ENCODE peak calls at places on chromosomes 3 and 15, in nine cellular contexts. M is cardiac fibroblast, D is brain microvascular endothelial cell, B is NCI-H345, F is T1000, G is GOT3, I is GM12878, N is HAP-1, J is heart left ventricle. L is an unnamed sample.

GRCh38 chr3:72727207-72727606 is 121.0 kb downstream of the SHQ1 start:
- DNase-seq in M (peak), D (no peak), B (no peak), F (no peak), G (no peak), I (no peak), N (no peak), J (no peak), L (no peak)

GRCh38 chr15:68315495-68316007 is 38.0 kb downstream of the FEM1B start:
- DNase-seq in M (no peak), D (no peak), B (peak), F (no peak), G (no peak), I (no peak), N (no peak), J (no peak), L (no peak)

GRCh38 chr3:170697803-170698350 is 112.0 kb upstream of the SLC7A14 start:
- DNase-seq in M (no peak), D (peak), B (peak), F (no peak), G (no peak), I (no peak), N (no peak), J (no peak), L (no peak)

GRCh38 chr3:178669046-178669445 is 132.8 kb downstream of the KCNMB2 start:
- DNase-seq in M (peak), D (no peak), B (no peak), F (no peak), G (no peak), I (no peak), N (no peak), J (no peak), L (no peak)

GRCh38 chr3:56590814-56591213 is 33.8 kb downstream of the CCDC66 start:
- DNase-seq in M (no peak), D (no peak), B (no peak), F (no peak), G (no peak), I (no peak), N (no peak), J (no peak), L (peak)

GRCh38 chr3:58899159-58899952 is 150.5 kb downstream of the CFAP20DC start:
- DNase-seq in M (peak), D (no peak), B (no peak), F (no peak), G (no peak), I (peak), N (no peak), J (peak), L (peak)

GRCh38 chr3:14563946-14564539 is 23.9 kb upstream of the GRIP2 start:
- DNase-seq in M (no peak), D (no peak), B (peak), F (no peak), G (no peak), I (no peak), N (no peak), J (peak), L (no peak)

GRCh38 chr3:6799264-6799915 is 61.5 kb upstream of the GRM7 start:
- DNase-seq in M (peak), D (no peak), B (peak), F (no peak), G (no peak), I (no peak), N (peak), J (no peak), L (peak)

GRCh38 chr15:60423540-60423939 is 25.8 kb upstream of the ANXA2 start:
- DNase-seq in M (peak), D (peak), B (no peak), F (peak), G (no peak), I (no peak), N (peak), J (no peak), L (peak)

GRCh38 chr15:73244333-73244732 is 124.4 kb downstream of the HCN4 start:
- DNase-seq in M (no peak), D (no peak), B (no peak), F (no peak), G (no peak), I (no peak), N (peak), J (no peak), L (peak)

GRCh38 chr3:79361748-79362378 is 405.9 kb downstream of the ROBO1 start:
- DNase-seq in M (peak), D (peak), B (peak), F (no peak), G (no peak), I (no peak), N (peak), J (no peak), L (no peak)

GRCh38 chr3:128378631-128379347 is 87.9 kb downstream of the DNAJB8 start:
- DNase-seq in M (peak), D (peak), B (no peak), F (no peak), G (no peak), I (no peak), N (no peak), J (peak), L (no peak)

GRCh38 chr3:177459397-177459796 is 262.1 kb upstream of the TBL1XR1 start:
- DNase-seq in M (peak), D (peak), B (no peak), F (no peak), G (no peak), I (no peak), N (no peak), J (no peak), L (no peak)

GRCh38 chr3:182028081-182028480 is 316.4 kb downstream of the SOX2 start:
- DNase-seq in M (no peak), D (no peak), B (no peak), F (no peak), G (no peak), I (no peak), N (no peak), J (no peak), L (no peak)

GRCh38 chr15:81504170-81504905 is 130.3 kb upstream of the TMC3 start:
- DNase-seq in M (peak), D (peak), B (no peak), F (no peak), G (no peak), I (no peak), N (no peak), J (no peak), L (no peak)

GRCh38 chr15:90086868-90087268 is 15.4 kb downstream of the IDH2 start:
- DNase-seq in M (peak), D (no peak), B (no peak), F (no peak), G (no peak), I (no peak), N (peak), J (no peak), L (no peak)

GRCh38 chr15:91224750-91225380 is 124.8 kb downstream of the SV2B start:
- DNase-seq in M (peak), D (peak), B (peak), F (no peak), G (no peak), I (peak), N (peak), J (no peak), L (no peak)

GRCh38 chr3:189369636-189370035 is 197.9 kb downstream of the TPRG1 start:
- DNase-seq in M (no peak), D (no peak), B (no peak), F (no peak), G (no peak), I (no peak), N (no peak), J (no peak), L (no peak)

GRCh38 chr3:146160233-146160963 is 586 bp downstream of the PLOD2 start:
- DNase-seq in M (peak), D (peak), B (peak), F (peak), G (peak), I (no peak), N (peak), J (no peak), L (peak)

GRCh38 chr3:152430223-152431002 is 161.7 kb downstream of the MBNL1 start:
- DNase-seq in M (no peak), D (no peak), B (peak), F (no peak), G (no peak), I (no peak), N (no peak), J (no peak), L (no peak)